ENCODE peak calls at places on chromosomes 7 and 10, in nine cellular contexts. One of them, this sample, is unnamed.

GRCh38 chr7:82359426-82359825 is 84.2 kb downstream of the CACNA2D1 start:
- DNase-seq in lung microvascular endothelial cell: no peak
- DNase-seq in activated effector memory CD4-positive, alpha-beta T cell treated with anti-CD3 and anti-CD28 coated beads, Interleukin-2, amount 50 U/mL, for 16 hours: no peak
- DNase-seq in C1 segment of cervical spinal cord: no peak
- DNase-seq in heart right ventricle: no peak
- DNase-seq in iPS DF 6.9: no peak
- DNase-seq in mucosa of gallbladder: no peak
- DNase-seq in HS-5: no peak
- DNase-seq in iris pigment epithelial cell: no peak
- DNase-seq in this sample: no peak

GRCh38 chr7:155792315-155792960 is 19.8 kb downstream of the SHH start:
- DNase-seq in HS-5: no peak
- DNase-seq in iris pigment epithelial cell: no peak
- DNase-seq in activated effector memory CD4-positive, alpha-beta T cell treated with anti-CD3 and anti-CD28 coated beads, Interleukin-2, amount 50 U/mL, for 16 hours: no peak
- DNase-seq in C1 segment of cervical spinal cord: no peak
- DNase-seq in heart right ventricle: no peak
- DNase-seq in mucosa of gallbladder: no peak
- DNase-seq in lung microvascular endothelial cell: no peak
- DNase-seq in iPS DF 6.9: no peak
- DNase-seq in this sample: no peak

GRCh38 chr7:22718200-22718711 is 8.7 kb upstream of the IL6 start:
- DNase-seq in iris pigment epithelial cell: peak; percentile 94
- DNase-seq in C1 segment of cervical spinal cord: no peak
- DNase-seq in activated effector memory CD4-positive, alpha-beta T cell treated with anti-CD3 and anti-CD28 coated beads, Interleukin-2, amount 50 U/mL, for 16 hours: no peak
- DNase-seq in HS-5: peak; percentile 92
- DNase-seq in lung microvascular endothelial cell: peak; percentile 42
- DNase-seq in iPS DF 6.9: no peak
- DNase-seq in heart right ventricle: no peak
- DNase-seq in mucosa of gallbladder: no peak
- DNase-seq in this sample: no peak

GRCh38 chr7:139034336-139034735 is 1.5 kb downstream of the ZC3HAV1L start:
- DNase-seq in iris pigment epithelial cell: no peak
- DNase-seq in lung microvascular endothelial cell: no peak
- DNase-seq in mucosa of gallbladder: no peak
- DNase-seq in heart right ventricle: no peak
- DNase-seq in iPS DF 6.9: no peak
- DNase-seq in C1 segment of cervical spinal cord: no peak
- DNase-seq in activated effector memory CD4-positive, alpha-beta T cell treated with anti-CD3 and anti-CD28 coated beads, Interleukin-2, amount 50 U/mL, for 16 hours: no peak
- DNase-seq in HS-5: no peak
- DNase-seq in this sample: no peak

GRCh38 chr7:99460651-99461050 is 5.3 kb downstream of the ATP5MF start:
- DNase-seq in lung microvascular endothelial cell: no peak
- DNase-seq in activated effector memory CD4-positive, alpha-beta T cell treated with anti-CD3 and anti-CD28 coated beads, Interleukin-2, amount 50 U/mL, for 16 hours: no peak
- DNase-seq in heart right ventricle: no peak
- DNase-seq in HS-5: no peak
- DNase-seq in iris pigment epithelial cell: no peak
- DNase-seq in iPS DF 6.9: no peak
- DNase-seq in mucosa of gallbladder: no peak
- DNase-seq in C1 segment of cervical spinal cord: no peak
- DNase-seq in this sample: no peak

GRCh38 chr7:113394856-113395255 is 276.5 kb upstream of the SMIM30 start:
- DNase-seq in heart right ventricle: no peak
- DNase-seq in C1 segment of cervical spinal cord: no peak
- DNase-seq in iris pigment epithelial cell: peak; percentile 14
- DNase-seq in mucosa of gallbladder: no peak
- DNase-seq in HS-5: no peak
- DNase-seq in lung microvascular endothelial cell: no peak
- DNase-seq in activated effector memory CD4-positive, alpha-beta T cell treated with anti-CD3 and anti-CD28 coated beads, Interleukin-2, amount 50 U/mL, for 16 hours: no peak
- DNase-seq in iPS DF 6.9: peak; percentile 63
- DNase-seq in this sample: no peak

GRCh38 chr7:47550788-47551470 is 31.0 kb downstream of the TNS3 start:
- DNase-seq in HS-5: no peak
- DNase-seq in iPS DF 6.9: no peak
- DNase-seq in iris pigment epithelial cell: no peak
- DNase-seq in mucosa of gallbladder: no peak
- DNase-seq in activated effector memory CD4-positive, alpha-beta T cell treated with anti-CD3 and anti-CD28 coated beads, Interleukin-2, amount 50 U/mL, for 16 hours: no peak
- DNase-seq in lung microvascular endothelial cell: no peak
- DNase-seq in heart right ventricle: no peak
- DNase-seq in C1 segment of cervical spinal cord: no peak
- DNase-seq in this sample: no peak

GRCh38 chr7:82527831-82528230 is 84.3 kb upstream of the CACNA2D1 start:
- DNase-seq in activated effector memory CD4-positive, alpha-beta T cell treated with anti-CD3 and anti-CD28 coated beads, Interleukin-2, amount 50 U/mL, for 16 hours: no peak
- DNase-seq in C1 segment of cervical spinal cord: no peak
- DNase-seq in heart right ventricle: no peak
- DNase-seq in lung microvascular endothelial cell: no peak
- DNase-seq in HS-5: no peak
- DNase-seq in mucosa of gallbladder: no peak
- DNase-seq in iPS DF 6.9: no peak
- DNase-seq in iris pigment epithelial cell: peak; percentile 76
- DNase-seq in this sample: no peak

GRCh38 chr10:47458466-47459154 is 25.3 kb downstream of the ANXA8 start:
- DNase-seq in mucosa of gallbladder: no peak
- DNase-seq in iris pigment epithelial cell: peak; percentile 92
- DNase-seq in HS-5: peak; percentile 39
- DNase-seq in activated effector memory CD4-positive, alpha-beta T cell treated with anti-CD3 and anti-CD28 coated beads, Interleukin-2, amount 50 U/mL, for 16 hours: no peak
- DNase-seq in lung microvascular endothelial cell: no peak
- DNase-seq in C1 segment of cervical spinal cord: no peak
- DNase-seq in heart right ventricle: no peak
- DNase-seq in iPS DF 6.9: no peak
- DNase-seq in this sample: no peak

GRCh38 chr10:71916827-71917226 is 47.4 kb upstream of the CHST3 start:
- DNase-seq in activated effector memory CD4-positive, alpha-beta T cell treated with anti-CD3 and anti-CD28 coated beads, Interleukin-2, amount 50 U/mL, for 16 hours: no peak
- DNase-seq in HS-5: no peak
- DNase-seq in lung microvascular endothelial cell: no peak
- DNase-seq in C1 segment of cervical spinal cord: no peak
- DNase-seq in iPS DF 6.9: no peak
- DNase-seq in mucosa of gallbladder: no peak
- DNase-seq in iris pigment epithelial cell: no peak
- DNase-seq in heart right ventricle: no peak
- DNase-seq in this sample: no peak

GRCh38 chr7:47817922-47818321 is 130.3 kb downstream of the PKD1L1 start:
- DNase-seq in mucosa of gallbladder: no peak
- DNase-seq in C1 segment of cervical spinal cord: no peak
- DNase-seq in heart right ventricle: no peak
- DNase-seq in iris pigment epithelial cell: peak; percentile 52
- DNase-seq in HS-5: no peak
- DNase-seq in activated effector memory CD4-positive, alpha-beta T cell treated with anti-CD3 and anti-CD28 coated beads, Interleukin-2, amount 50 U/mL, for 16 hours: no peak
- DNase-seq in iPS DF 6.9: no peak
- DNase-seq in lung microvascular endothelial cell: no peak
- DNase-seq in this sample: no peak

GRCh38 chr7:141544831-141545230 is 6.4 kb upstream of the AGK start:
- DNase-seq in HS-5: no peak
- DNase-seq in mucosa of gallbladder: no peak
- DNase-seq in lung microvascular endothelial cell: no peak
- DNase-seq in iris pigment epithelial cell: no peak
- DNase-seq in heart right ventricle: no peak
- DNase-seq in activated effector memory CD4-positive, alpha-beta T cell treated with anti-CD3 and anti-CD28 coated beads, Interleukin-2, amount 50 U/mL, for 16 hours: no peak
- DNase-seq in C1 segment of cervical spinal cord: no peak
- DNase-seq in iPS DF 6.9: no peak
- DNase-seq in this sample: no peak

GRCh38 chr7:43649755-43650274 is 66.9 kb downstream of the STK17A start:
- DNase-seq in mucosa of gallbladder: no peak
- DNase-seq in iPS DF 6.9: no peak
- DNase-seq in C1 segment of cervical spinal cord: no peak
- DNase-seq in heart right ventricle: no peak
- DNase-seq in activated effector memory CD4-positive, alpha-beta T cell treated with anti-CD3 and anti-CD28 coated beads, Interleukin-2, amount 50 U/mL, for 16 hours: peak; percentile 84
- DNase-seq in iris pigment epithelial cell: peak; percentile 64
- DNase-seq in HS-5: no peak
- DNase-seq in lung microvascular endothelial cell: peak; percentile 20
- DNase-seq in this sample: peak; percentile 60

GRCh38 chr10:125189162-125189561 is 28.8 kb upstream of the CTBP2 start:
- DNase-seq in C1 segment of cervical spinal cord: no peak
- DNase-seq in iPS DF 6.9: no peak
- DNase-seq in heart right ventricle: no peak
- DNase-seq in mucosa of gallbladder: no peak
- DNase-seq in activated effector memory CD4-positive, alpha-beta T cell treated with anti-CD3 and anti-CD28 coated beads, Interleukin-2, amount 50 U/mL, for 16 hours: no peak
- DNase-seq in HS-5: no peak
- DNase-seq in iris pigment epithelial cell: no peak
- DNase-seq in lung microvascular endothelial cell: no peak
- DNase-seq in this sample: no peak

GRCh38 chr10:43026039-43026973 is 50.6 kb upstream of the RET start:
- DNase-seq in iris pigment epithelial cell: no peak
- DNase-seq in C1 segment of cervical spinal cord: no peak
- DNase-seq in iPS DF 6.9: no peak
- DNase-seq in activated effector memory CD4-positive, alpha-beta T cell treated with anti-CD3 and anti-CD28 coated beads, Interleukin-2, amount 50 U/mL, for 16 hours: no peak
- DNase-seq in heart right ventricle: no peak
- DNase-seq in HS-5: no peak
- DNase-seq in lung microvascular endothelial cell: no peak
- DNase-seq in mucosa of gallbladder: peak; percentile 45
- DNase-seq in this sample: no peak

GRCh38 chr7:132742152-132742551 is 165.9 kb upstream of the PLXNA4 start:
- DNase-seq in lung microvascular endothelial cell: no peak
- DNase-seq in C1 segment of cervical spinal cord: no peak
- DNase-seq in activated effector memory CD4-positive, alpha-beta T cell treated with anti-CD3 and anti-CD28 coated beads, Interleukin-2, amount 50 U/mL, for 16 hours: no peak
- DNase-seq in mucosa of gallbladder: peak; percentile 50
- DNase-seq in iPS DF 6.9: no peak
- DNase-seq in HS-5: peak; percentile 25
- DNase-seq in iris pigment epithelial cell: peak; percentile 94
- DNase-seq in heart right ventricle: peak; percentile 58
- DNase-seq in this sample: no peak

GRCh38 chr10:128614206-128614605 is 488.0 kb upstream of the MKI67 start:
- DNase-seq in lung microvascular endothelial cell: no peak
- DNase-seq in mucosa of gallbladder: no peak
- DNase-seq in HS-5: no peak
- DNase-seq in heart right ventricle: no peak
- DNase-seq in iris pigment epithelial cell: no peak
- DNase-seq in iPS DF 6.9: no peak
- DNase-seq in activated effector memory CD4-positive, alpha-beta T cell treated with anti-CD3 and anti-CD28 coated beads, Interleukin-2, amount 50 U/mL, for 16 hours: no peak
- DNase-seq in C1 segment of cervical spinal cord: no peak
- DNase-seq in this sample: no peak

GRCh38 chr10:13765641-13766341 is 179.0 kb downstream of the PRPF18 start:
- DNase-seq in heart right ventricle: no peak
- DNase-seq in lung microvascular endothelial cell: no peak
- DNase-seq in iris pigment epithelial cell: no peak
- DNase-seq in mucosa of gallbladder: peak; percentile 67
- DNase-seq in activated effector memory CD4-positive, alpha-beta T cell treated with anti-CD3 and anti-CD28 coated beads, Interleukin-2, amount 50 U/mL, for 16 hours: no peak
- DNase-seq in HS-5: no peak
- DNase-seq in iPS DF 6.9: no peak
- DNase-seq in C1 segment of cervical spinal cord: no peak
- DNase-seq in this sample: peak; percentile 20

GRCh38 chr10:79285315-79286185 is 61.7 kb upstream of the PPIF start:
- DNase-seq in C1 segment of cervical spinal cord: no peak
- DNase-seq in lung microvascular endothelial cell: no peak
- DNase-seq in mucosa of gallbladder: no peak
- DNase-seq in heart right ventricle: no peak
- DNase-seq in iris pigment epithelial cell: no peak
- DNase-seq in HS-5: no peak
- DNase-seq in activated effector memory CD4-positive, alpha-beta T cell treated with anti-CD3 and anti-CD28 coated beads, Interleukin-2, amount 50 U/mL, for 16 hours: peak; percentile 77
- DNase-seq in iPS DF 6.9: no peak
- DNase-seq in this sample: no peak

GRCh38 chr10:120516426-120516825 is 59.4 kb downstream of the PLPP4 start:
- DNase-seq in mucosa of gallbladder: no peak
- DNase-seq in HS-5: no peak
- DNase-seq in lung microvascular endothelial cell: no peak
- DNase-seq in iPS DF 6.9: no peak
- DNase-seq in activated effector memory CD4-positive, alpha-beta T cell treated with anti-CD3 and anti-CD28 coated beads, Interleukin-2, amount 50 U/mL, for 16 hours: no peak
- DNase-seq in heart right ventricle: no peak
- DNase-seq in C1 segment of cervical spinal cord: no peak
- DNase-seq in iris pigment epithelial cell: no peak
- DNase-seq in this sample: no peak

GRCh38 chr10:25393621-25394020 is 218.8 kb downstream of the GPR158 start:
- DNase-seq in iPS DF 6.9: no peak
- DNase-seq in HS-5: no peak
- DNase-seq in mucosa of gallbladder: no peak
- DNase-seq in heart right ventricle: no peak
- DNase-seq in lung microvascular endothelial cell: no peak
- DNase-seq in iris pigment epithelial cell: no peak
- DNase-seq in C1 segment of cervical spinal cord: no peak
- DNase-seq in activated effector memory CD4-positive, alpha-beta T cell treated with anti-CD3 and anti-CD28 coated beads, Interleukin-2, amount 50 U/mL, for 16 hours: no peak
- DNase-seq in this sample: no peak

GRCh38 chr10:61316866-61317265 is 136.3 kb downstream of the TMEM26 start:
- DNase-seq in heart right ventricle: no peak
- DNase-seq in iPS DF 6.9: no peak
- DNase-seq in HS-5: no peak
- DNase-seq in iris pigment epithelial cell: no peak
- DNase-seq in mucosa of gallbladder: no peak
- DNase-seq in activated effector memory CD4-positive, alpha-beta T cell treated with anti-CD3 and anti-CD28 coated beads, Interleukin-2, amount 50 U/mL, for 16 hours: no peak
- DNase-seq in lung microvascular endothelial cell: no peak
- DNase-seq in C1 segment of cervical spinal cord: no peak
- DNase-seq in this sample: no peak

GRCh38 chr10:127313996-127314700 is 117.8 kb upstream of the INSYN2A start:
- DNase-seq in lung microvascular endothelial cell: peak; percentile 43
- DNase-seq in HS-5: no peak
- DNase-seq in mucosa of gallbladder: no peak
- DNase-seq in iPS DF 6.9: no peak
- DNase-seq in iris pigment epithelial cell: no peak
- DNase-seq in C1 segment of cervical spinal cord: no peak
- DNase-seq in activated effector memory CD4-positive, alpha-beta T cell treated with anti-CD3 and anti-CD28 coated beads, Interleukin-2, amount 50 U/mL, for 16 hours: no peak
- DNase-seq in heart right ventricle: no peak
- DNase-seq in this sample: no peak

GRCh38 chr10:35336921-35337741 is 822 bp downstream of the CCNY start:
- DNase-seq in iris pigment epithelial cell: peak; percentile 38
- DNase-seq in C1 segment of cervical spinal cord: peak; percentile 55
- DNase-seq in mucosa of gallbladder: peak; percentile 13
- DNase-seq in HS-5: no peak
- DNase-seq in heart right ventricle: peak; percentile 28
- DNase-seq in lung microvascular endothelial cell: peak; percentile 51
- DNase-seq in activated effector memory CD4-positive, alpha-beta T cell treated with anti-CD3 and anti-CD28 coated beads, Interleukin-2, amount 50 U/mL, for 16 hours: peak; percentile 78
- DNase-seq in iPS DF 6.9: no peak
- DNase-seq in this sample: peak; percentile 37

GRCh38 chr7:52648903-52649302 is 386.5 kb upstream of the POM121L12 start:
- DNase-seq in iris pigment epithelial cell: peak; percentile 20
- DNase-seq in iPS DF 6.9: no peak
- DNase-seq in lung microvascular endothelial cell: no peak
- DNase-seq in heart right ventricle: no peak
- DNase-seq in C1 segment of cervical spinal cord: no peak
- DNase-seq in HS-5: peak; percentile 5
- DNase-seq in mucosa of gallbladder: no peak
- DNase-seq in activated effector memory CD4-positive, alpha-beta T cell treated with anti-CD3 and anti-CD28 coated beads, Interleukin-2, amount 50 U/mL, for 16 hours: no peak
- DNase-seq in this sample: no peak

GRCh38 chr7:41222704-41223103 is 480.2 kb downstream of the INHBA start:
- DNase-seq in heart right ventricle: no peak
- DNase-seq in lung microvascular endothelial cell: no peak
- DNase-seq in iPS DF 6.9: no peak
- DNase-seq in C1 segment of cervical spinal cord: no peak
- DNase-seq in activated effector memory CD4-positive, alpha-beta T cell treated with anti-CD3 and anti-CD28 coated beads, Interleukin-2, amount 50 U/mL, for 16 hours: no peak
- DNase-seq in mucosa of gallbladder: no peak
- DNase-seq in HS-5: no peak
- DNase-seq in iris pigment epithelial cell: peak; percentile 89
- DNase-seq in this sample: no peak

GRCh38 chr10:132362151-132362611 is 30.2 kb downstream of the LRRC27 start:
- DNase-seq in lung microvascular endothelial cell: no peak
- DNase-seq in heart right ventricle: no peak
- DNase-seq in HS-5: no peak
- DNase-seq in iPS DF 6.9: no peak
- DNase-seq in mucosa of gallbladder: no peak
- DNase-seq in activated effector memory CD4-positive, alpha-beta T cell treated with anti-CD3 and anti-CD28 coated beads, Interleukin-2, amount 50 U/mL, for 16 hours: peak; percentile 52
- DNase-seq in iris pigment epithelial cell: no peak
- DNase-seq in C1 segment of cervical spinal cord: no peak
- DNase-seq in this sample: no peak

GRCh38 chr7:142612264-142612881 is 136.9 kb upstream of the PRSS1 start:
- DNase-seq in HS-5: no peak
- DNase-seq in iPS DF 6.9: no peak
- DNase-seq in lung microvascular endothelial cell: no peak
- DNase-seq in mucosa of gallbladder: no peak
- DNase-seq in C1 segment of cervical spinal cord: no peak
- DNase-seq in activated effector memory CD4-positive, alpha-beta T cell treated with anti-CD3 and anti-CD28 coated beads, Interleukin-2, amount 50 U/mL, for 16 hours: no peak
- DNase-seq in heart right ventricle: no peak
- DNase-seq in iris pigment epithelial cell: peak; percentile 61
- DNase-seq in this sample: no peak

GRCh38 chr7:54960517-54960916 is 58.3 kb upstream of the EGFR start:
- DNase-seq in activated effector memory CD4-positive, alpha-beta T cell treated with anti-CD3 and anti-CD28 coated beads, Interleukin-2, amount 50 U/mL, for 16 hours: no peak
- DNase-seq in mucosa of gallbladder: no peak
- DNase-seq in iris pigment epithelial cell: peak; percentile 31
- DNase-seq in HS-5: peak; percentile 35
- DNase-seq in iPS DF 6.9: no peak
- DNase-seq in heart right ventricle: no peak
- DNase-seq in C1 segment of cervical spinal cord: no peak
- DNase-seq in lung microvascular endothelial cell: no peak
- DNase-seq in this sample: no peak

GRCh38 chr10:69845574-69846251 is 44.0 kb downstream of the COL13A1 start:
- DNase-seq in heart right ventricle: peak; percentile 49
- DNase-seq in C1 segment of cervical spinal cord: no peak
- DNase-seq in mucosa of gallbladder: peak; percentile 30
- DNase-seq in lung microvascular endothelial cell: peak; percentile 76
- DNase-seq in iris pigment epithelial cell: no peak
- DNase-seq in HS-5: no peak
- DNase-seq in iPS DF 6.9: no peak
- DNase-seq in activated effector memory CD4-positive, alpha-beta T cell treated with anti-CD3 and anti-CD28 coated beads, Interleukin-2, amount 50 U/mL, for 16 hours: no peak
- DNase-seq in this sample: peak; percentile 68

GRCh38 chr7:103080923-103081322 is 6.0 kb downstream of the ARMC10 start:
- DNase-seq in mucosa of gallbladder: no peak
- DNase-seq in HS-5: no peak
- DNase-seq in iris pigment epithelial cell: no peak
- DNase-seq in C1 segment of cervical spinal cord: no peak
- DNase-seq in lung microvascular endothelial cell: no peak
- DNase-seq in heart right ventricle: no peak
- DNase-seq in activated effector memory CD4-positive, alpha-beta T cell treated with anti-CD3 and anti-CD28 coated beads, Interleukin-2, amount 50 U/mL, for 16 hours: no peak
- DNase-seq in iPS DF 6.9: no peak
- DNase-seq in this sample: no peak

This sample was measured in transverse colon.